ENCODE peak calls at places on chromosomes 5 and 9, in eight cellular contexts. One of them, this sample, is unnamed.

GRCh38 chr9:117703538-117703937 is 665 bp upstream of the TLR4 start:
- DNase-seq in hepatic stellate cell: no peak
- DNase-seq in HTR-8/SVneo: no peak
- DNase-seq in GM23248: peak
- DNase-seq in NCI-H1694: no peak
- DNase-seq in COR-L47: no peak
- DNase-seq in IMR-90: no peak
- DNase-seq in AG08396: no peak
- DNase-seq in this sample: peak

GRCh38 chr5:79491690-79492317 is 22.1 kb downstream of the HOMER1 start:
- DNase-seq in NCI-H1694: no peak
- DNase-seq in IMR-90: no peak
- DNase-seq in AG08396: no peak
- DNase-seq in COR-L47: no peak
- DNase-seq in GM23248: no peak
- DNase-seq in HTR-8/SVneo: no peak
- DNase-seq in hepatic stellate cell: no peak
- DNase-seq in this sample: no peak

GRCh38 chr9:117734523-117735314 is 30.5 kb downstream of the TLR4 start:
- DNase-seq in AG08396: peak
- DNase-seq in NCI-H1694: peak
- DNase-seq in COR-L47: no peak
- DNase-seq in IMR-90: no peak
- DNase-seq in GM23248: peak
- DNase-seq in HTR-8/SVneo: peak
- DNase-seq in hepatic stellate cell: peak
- DNase-seq in this sample: peak

GRCh38 chr5:167578977-167579700 is 712.3 kb upstream of the WWC1 start:
- DNase-seq in GM23248: peak
- DNase-seq in NCI-H1694: no peak
- DNase-seq in IMR-90: peak
- DNase-seq in COR-L47: no peak
- DNase-seq in HTR-8/SVneo: no peak
- DNase-seq in hepatic stellate cell: no peak
- DNase-seq in AG08396: no peak
- DNase-seq in this sample: peak

GRCh38 chr5:6812800-6813731 is 99.8 kb downstream of the TENT4A start:
- DNase-seq in NCI-H1694: no peak
- DNase-seq in HTR-8/SVneo: no peak
- DNase-seq in GM23248: peak
- DNase-seq in AG08396: no peak
- DNase-seq in hepatic stellate cell: no peak
- DNase-seq in IMR-90: peak
- DNase-seq in COR-L47: no peak
- DNase-seq in this sample: peak

GRCh38 chr9:37325778-37326177 is 96.7 kb upstream of the GRHPR start:
- DNase-seq in NCI-H1694: no peak
- DNase-seq in IMR-90: peak
- DNase-seq in GM23248: peak
- DNase-seq in AG08396: no peak
- DNase-seq in hepatic stellate cell: no peak
- DNase-seq in HTR-8/SVneo: no peak
- DNase-seq in COR-L47: peak
- DNase-seq in this sample: no peak

GRCh38 chr9:25681270-25681669 is 3.0 kb upstream of the TUSC1 start:
- DNase-seq in GM23248: peak
- DNase-seq in COR-L47: no peak
- DNase-seq in AG08396: peak
- DNase-seq in NCI-H1694: no peak
- DNase-seq in HTR-8/SVneo: no peak
- DNase-seq in hepatic stellate cell: peak
- DNase-seq in IMR-90: peak
- DNase-seq in this sample: peak

GRCh38 chr5:159341145-159341544 is 10.9 kb upstream of the IL12B start:
- DNase-seq in NCI-H1694: no peak
- DNase-seq in AG08396: no peak
- DNase-seq in IMR-90: no peak
- DNase-seq in COR-L47: no peak
- DNase-seq in GM23248: no peak
- DNase-seq in hepatic stellate cell: no peak
- DNase-seq in HTR-8/SVneo: no peak
- DNase-seq in this sample: no peak

GRCh38 chr9:123324767-123325183 is 31.2 kb upstream of the CRB2 start:
- DNase-seq in HTR-8/SVneo: no peak
- DNase-seq in COR-L47: no peak
- DNase-seq in AG08396: no peak
- DNase-seq in IMR-90: no peak
- DNase-seq in hepatic stellate cell: no peak
- DNase-seq in NCI-H1694: no peak
- DNase-seq in GM23248: no peak
- DNase-seq in this sample: no peak

GRCh38 chr9:4020038-4020746 is 279.7 kb downstream of the GLIS3 start:
- DNase-seq in hepatic stellate cell: no peak
- DNase-seq in AG08396: no peak
- DNase-seq in COR-L47: no peak
- DNase-seq in GM23248: no peak
- DNase-seq in HTR-8/SVneo: no peak
- DNase-seq in IMR-90: peak
- DNase-seq in NCI-H1694: no peak
- DNase-seq in this sample: no peak

GRCh38 chr5:138686668-138687067 is 66.6 kb upstream of the CTNNA1 start:
- DNase-seq in IMR-90: peak
- DNase-seq in HTR-8/SVneo: no peak
- DNase-seq in GM23248: no peak
- DNase-seq in AG08396: no peak
- DNase-seq in COR-L47: no peak
- DNase-seq in NCI-H1694: no peak
- DNase-seq in hepatic stellate cell: no peak
- DNase-seq in this sample: no peak

GRCh38 chr9:134285215-134285845 is 40.9 kb upstream of the RXRA start:
- DNase-seq in IMR-90: no peak
- DNase-seq in AG08396: no peak
- DNase-seq in HTR-8/SVneo: no peak
- DNase-seq in COR-L47: no peak
- DNase-seq in hepatic stellate cell: no peak
- DNase-seq in GM23248: no peak
- DNase-seq in NCI-H1694: no peak
- DNase-seq in this sample: no peak

GRCh38 chr5:53679261-53679660 is 118.8 kb downstream of the NDUFS4 start:
- DNase-seq in IMR-90: peak
- DNase-seq in COR-L47: no peak
- DNase-seq in AG08396: peak
- DNase-seq in NCI-H1694: no peak
- DNase-seq in hepatic stellate cell: peak
- DNase-seq in GM23248: peak
- DNase-seq in HTR-8/SVneo: no peak
- DNase-seq in this sample: peak

GRCh38 chr9:3475300-3476020 is 50.3 kb downstream of the RFX3 start:
- DNase-seq in IMR-90: no peak
- DNase-seq in AG08396: no peak
- DNase-seq in COR-L47: no peak
- DNase-seq in hepatic stellate cell: no peak
- DNase-seq in HTR-8/SVneo: no peak
- DNase-seq in GM23248: no peak
- DNase-seq in NCI-H1694: no peak
- DNase-seq in this sample: no peak

GRCh38 chr9:89421595-89421994 is 76.3 kb downstream of the SEMA4D start:
- DNase-seq in GM23248: peak
- DNase-seq in AG08396: no peak
- DNase-seq in NCI-H1694: no peak
- DNase-seq in COR-L47: no peak
- DNase-seq in HTR-8/SVneo: no peak
- DNase-seq in IMR-90: peak
- DNase-seq in hepatic stellate cell: no peak
- DNase-seq in this sample: no peak

GRCh38 chr5:1737790-1738405 is 61.7 kb downstream of the MRPL36 start:
- DNase-seq in AG08396: peak
- DNase-seq in IMR-90: peak
- DNase-seq in COR-L47: no peak
- DNase-seq in GM23248: peak
- DNase-seq in hepatic stellate cell: peak
- DNase-seq in NCI-H1694: no peak
- DNase-seq in HTR-8/SVneo: no peak
- DNase-seq in this sample: peak

GRCh38 chr5:168288349-168289245 is 2.8 kb upstream of the WWC1 start:
- DNase-seq in hepatic stellate cell: no peak
- DNase-seq in GM23248: no peak
- DNase-seq in HTR-8/SVneo: no peak
- DNase-seq in NCI-H1694: no peak
- DNase-seq in IMR-90: no peak
- DNase-seq in COR-L47: no peak
- DNase-seq in AG08396: no peak
- DNase-seq in this sample: no peak

GRCh38 chr5:58241383-58241782 is 218.5 kb downstream of the PLK2 start:
- DNase-seq in GM23248: no peak
- DNase-seq in IMR-90: peak
- DNase-seq in AG08396: no peak
- DNase-seq in hepatic stellate cell: no peak
- DNase-seq in HTR-8/SVneo: no peak
- DNase-seq in COR-L47: no peak
- DNase-seq in NCI-H1694: no peak
- DNase-seq in this sample: no peak

GRCh38 chr9:34562136-34562745 is 27.3 kb downstream of the CNTFR start:
- DNase-seq in COR-L47: no peak
- DNase-seq in AG08396: no peak
- DNase-seq in NCI-H1694: peak
- DNase-seq in IMR-90: no peak
- DNase-seq in HTR-8/SVneo: no peak
- DNase-seq in GM23248: no peak
- DNase-seq in hepatic stellate cell: no peak
- DNase-seq in this sample: no peak

GRCh38 chr5:149747141-149747832 is 17.2 kb downstream of the PPARGC1B start:
- DNase-seq in hepatic stellate cell: no peak
- DNase-seq in GM23248: no peak
- DNase-seq in HTR-8/SVneo: no peak
- DNase-seq in AG08396: no peak
- DNase-seq in NCI-H1694: no peak
- DNase-seq in IMR-90: no peak
- DNase-seq in COR-L47: no peak
- DNase-seq in this sample: no peak

GRCh38 chr9:111178361-111179043 is 140.2 kb upstream of the LPAR1 start:
- DNase-seq in NCI-H1694: no peak
- DNase-seq in AG08396: no peak
- DNase-seq in HTR-8/SVneo: no peak
- DNase-seq in hepatic stellate cell: peak
- DNase-seq in COR-L47: no peak
- DNase-seq in IMR-90: peak
- DNase-seq in GM23248: peak
- DNase-seq in this sample: peak

GRCh38 chr9:22103650-22104575 is 94.8 kb upstream of the CDKN2B start:
- DNase-seq in AG08396: no peak
- DNase-seq in NCI-H1694: no peak
- DNase-seq in COR-L47: no peak
- DNase-seq in GM23248: peak
- DNase-seq in HTR-8/SVneo: no peak
- DNase-seq in hepatic stellate cell: no peak
- DNase-seq in IMR-90: peak
- DNase-seq in this sample: peak

GRCh38 chr5:10652606-10653005 is 88.7 kb downstream of the ANKRD33B start:
- DNase-seq in COR-L47: no peak
- DNase-seq in GM23248: no peak
- DNase-seq in NCI-H1694: no peak
- DNase-seq in IMR-90: no peak
- DNase-seq in AG08396: no peak
- DNase-seq in HTR-8/SVneo: no peak
- DNase-seq in hepatic stellate cell: no peak
- DNase-seq in this sample: no peak

GRCh38 chr9:133708770-133709611 is 29.2 kb downstream of the SARDH start:
- DNase-seq in GM23248: no peak
- DNase-seq in COR-L47: no peak
- DNase-seq in hepatic stellate cell: no peak
- DNase-seq in NCI-H1694: peak
- DNase-seq in HTR-8/SVneo: no peak
- DNase-seq in IMR-90: no peak
- DNase-seq in AG08396: no peak
- DNase-seq in this sample: no peak

GRCh38 chr9:23342296-23342695 is 483.7 kb downstream of the ELAVL2 start:
- DNase-seq in GM23248: peak
- DNase-seq in AG08396: peak
- DNase-seq in HTR-8/SVneo: peak
- DNase-seq in COR-L47: no peak
- DNase-seq in hepatic stellate cell: no peak
- DNase-seq in NCI-H1694: no peak
- DNase-seq in IMR-90: no peak
- DNase-seq in this sample: peak

GRCh38 chr9:38009035-38009501 is 60.0 kb downstream of the SHB start:
- DNase-seq in GM23248: peak
- DNase-seq in NCI-H1694: no peak
- DNase-seq in HTR-8/SVneo: no peak
- DNase-seq in IMR-90: no peak
- DNase-seq in COR-L47: no peak
- DNase-seq in AG08396: no peak
- DNase-seq in hepatic stellate cell: no peak
- DNase-seq in this sample: no peak

GRCh38 chr5:43019615-43020293 is 20.4 kb downstream of the ANXA2R start:
- DNase-seq in hepatic stellate cell: no peak
- DNase-seq in NCI-H1694: peak
- DNase-seq in GM23248: peak
- DNase-seq in COR-L47: peak
- DNase-seq in HTR-8/SVneo: no peak
- DNase-seq in IMR-90: peak
- DNase-seq in AG08396: no peak
- DNase-seq in this sample: peak

GRCh38 chr5:66881475-66882161 is 285.4 kb downstream of the MAST4 start:
- DNase-seq in COR-L47: no peak
- DNase-seq in AG08396: no peak
- DNase-seq in HTR-8/SVneo: no peak
- DNase-seq in IMR-90: peak
- DNase-seq in NCI-H1694: no peak
- DNase-seq in hepatic stellate cell: no peak
- DNase-seq in GM23248: peak
- DNase-seq in this sample: no peak

GRCh38 chr5:119328753-119329602 is 26.8 kb upstream of the TNFAIP8 start:
- DNase-seq in AG08396: peak
- DNase-seq in hepatic stellate cell: no peak
- DNase-seq in GM23248: peak
- DNase-seq in COR-L47: no peak
- DNase-seq in HTR-8/SVneo: no peak
- DNase-seq in IMR-90: peak
- DNase-seq in NCI-H1694: no peak
- DNase-seq in this sample: peak

GRCh38 chr9:93693129-93693528 is 116.7 kb downstream of the PHF2 start:
- DNase-seq in AG08396: no peak
- DNase-seq in hepatic stellate cell: no peak
- DNase-seq in IMR-90: no peak
- DNase-seq in HTR-8/SVneo: no peak
- DNase-seq in COR-L47: no peak
- DNase-seq in GM23248: no peak
- DNase-seq in NCI-H1694: no peak
- DNase-seq in this sample: no peak

GRCh38 chr5:174736351-174736721 is 12.0 kb downstream of the MSX2 start:
- DNase-seq in hepatic stellate cell: no peak
- DNase-seq in GM23248: peak
- DNase-seq in IMR-90: peak
- DNase-seq in COR-L47: no peak
- DNase-seq in HTR-8/SVneo: no peak
- DNase-seq in NCI-H1694: no peak
- DNase-seq in AG08396: peak
- DNase-seq in this sample: peak

GRCh38 chr9:127149010-127149409 is 26.6 kb upstream of the ANGPTL2 start:
- DNase-seq in GM23248: no peak
- DNase-seq in NCI-H1694: no peak
- DNase-seq in IMR-90: no peak
- DNase-seq in hepatic stellate cell: no peak
- DNase-seq in AG08396: no peak
- DNase-seq in COR-L47: no peak
- DNase-seq in HTR-8/SVneo: no peak
- DNase-seq in this sample: no peak

GRCh38 chr9:127918201-127919107 is 1.6 kb upstream of the ST6GALNAC4 start:
- DNase-seq in COR-L47: no peak
- DNase-seq in GM23248: peak
- DNase-seq in hepatic stellate cell: no peak
- DNase-seq in IMR-90: no peak
- DNase-seq in HTR-8/SVneo: no peak
- DNase-seq in AG08396: no peak
- DNase-seq in NCI-H1694: no peak
- DNase-seq in this sample: no peak

GRCh38 chr5:82931110-82931509 is 146.1 kb downstream of the TMEM167A start:
- DNase-seq in HTR-8/SVneo: no peak
- DNase-seq in hepatic stellate cell: no peak
- DNase-seq in AG08396: peak
- DNase-seq in COR-L47: no peak
- DNase-seq in NCI-H1694: no peak
- DNase-seq in IMR-90: peak
- DNase-seq in GM23248: peak
- DNase-seq in this sample: peak

This sample was measured in AG20443.